ENCODE peak calls at places on chromosomes 12 and 14, in four cellular contexts. O is activated naive CD8-positive, alpha-beta T cell treated with anti-CD3 and anti-CD28 coated beads, Interleukin-2, amount 10 ng/mL, durations not matched to agents 7 days and 5 days; D is amniotic stem cell; K is pancreas. R is an unnamed sample.

GRCh38 chr14:74891870-74892269 is 10.2 kb downstream of the DLST start:
- DNase-seq in O (no peak), D (no peak), K (no peak), R (no peak)

GRCh38 chr12:108807476-108807875 is 49.9 kb downstream of the SSH1 start:
- DNase-seq in O (no peak), D (no peak), K (no peak), R (no peak)

GRCh38 chr12:69097619-69098368 is 141.6 kb upstream of the CPSF6 start:
- DNase-seq in O (no peak), D (no peak), K (no peak), R (no peak)

GRCh38 chr12:114046236-114046998 is 80.3 kb upstream of the RBM19 start:
- DNase-seq in O (no peak), D (no peak), K (no peak), R (no peak)

GRCh38 chr12:104816845-104817503 is 141.1 kb downstream of the SLC41A2 start:
- DNase-seq in O (no peak), D (no peak), K (no peak), R (no peak)

GRCh38 chr12:71626768-71627167 is 36.9 kb downstream of the ZFC3H1 start:
- DNase-seq in O (no peak), D (no peak), K (no peak), R (no peak)

GRCh38 chr14:77133718-77134338 is 7.8 kb downstream of the ZDHHC22 start:
- DNase-seq in O (peak), D (peak), K (peak), R (peak)

GRCh38 chr14:23550131-23550826 is 1.3 kb downstream of the ZFHX2 start:
- DNase-seq in O (no peak), D (no peak), K (no peak), R (no peak)

GRCh38 chr12:131643581-131644452 is 67.1 kb upstream of the SFSWAP start:
- DNase-seq in O (no peak), D (no peak), K (no peak), R (no peak)

GRCh38 chr12:5797661-5798060 is 147.4 kb downstream of the ANO2 start:
- DNase-seq in O (no peak), D (no peak), K (no peak), R (no peak)

GRCh38 chr14:103753809-103754208 is 38.2 kb downstream of the ZFYVE21 start:
- DNase-seq in O (no peak), D (no peak), K (no peak), R (no peak)

GRCh38 chr14:90573385-90574105 is 176.7 kb downstream of the CALM1 start:
- DNase-seq in O (no peak), D (no peak), K (no peak), R (no peak)

GRCh38 chr14:20684662-20685456 is 499 bp downstream of the RNASE4 start:
- DNase-seq in O (no peak), D (peak), K (peak), R (no peak)

GRCh38 chr12:40208707-40209106 is 16.1 kb upstream of the LRRK2 start:
- DNase-seq in O (no peak), D (no peak), K (peak), R (no peak)

GRCh38 chr12:50615534-50616296 is 110.9 kb downstream of the DIP2B start:
- DNase-seq in O (no peak), D (no peak), K (no peak), R (no peak)

GRCh38 chr12:29756741-29757390 is 26.9 kb downstream of the TMTC1 start:
- DNase-seq in O (no peak), D (no peak), K (no peak), R (no peak)

GRCh38 chr12:69555461-69555860 is 29.8 kb upstream of the CCT2 start:
- DNase-seq in O (no peak), D (peak), K (no peak), R (no peak)

GRCh38 chr12:45231515-45232145 is 15.7 kb downstream of the ANO6 start:
- DNase-seq in O (no peak), D (no peak), K (no peak), R (no peak)

GRCh38 chr14:98731701-98732100 is 540.3 kb downstream of the BCL11B start:
- DNase-seq in O (no peak), D (no peak), K (no peak), R (no peak)

GRCh38 chr12:109098142-109098652 is 800 bp downstream of the UNG start:
- DNase-seq in O (no peak), D (no peak), K (no peak), R (no peak)

GRCh38 chr12:45433441-45433868 is 217.6 kb downstream of the ANO6 start:
- DNase-seq in O (no peak), D (no peak), K (no peak), R (no peak)

GRCh38 chr14:90804292-90804671 is 11.9 kb downstream of the TTC7B start:
- DNase-seq in O (no peak), D (no peak), K (no peak), R (no peak)

GRCh38 chr14:102829106-102829505 is 51.9 kb downstream of the TRAF3 start:
- DNase-seq in O (no peak), D (no peak), K (no peak), R (no peak)

GRCh38 chr14:90508536-90509254 is 111.9 kb downstream of the CALM1 start:
- DNase-seq in O (no peak), D (no peak), K (no peak), R (no peak)

GRCh38 chr12:112169966-112170365 is 44.6 kb downstream of the TRAFD1 start:
- DNase-seq in O (no peak), D (no peak), K (no peak), R (no peak)

GRCh38 chr12:22684526-22685118 is 59.7 kb downstream of the ETNK1 start:
- DNase-seq in O (no peak), D (peak), K (no peak), R (no peak)

GRCh38 chr14:34778744-34779143 is 64.4 kb upstream of the CFL2 start:
- DNase-seq in O (no peak), D (no peak), K (no peak), R (no peak)

GRCh38 chr12:119178544-119179334 is at the start of gene HSPB8:
- DNase-seq in O (no peak), D (no peak), K (peak), R (no peak)

GRCh38 chr12:71655907-71656306 is 7.7 kb downstream of the ZFC3H1 start:
- DNase-seq in O (no peak), D (no peak), K (no peak), R (no peak)

GRCh38 chr12:27083861-27084271 is 1.5 kb upstream of the C12orf71 start:
- DNase-seq in O (no peak), D (no peak), K (no peak), R (no peak)

GRCh38 chr12:34392741-34393085 is 370.4 kb downstream of the ALG10 start:
- DNase-seq in O (no peak), D (no peak), K (peak), R (peak)

GRCh38 chr14:96279564-96279963 is 23.6 kb downstream of the BDKRB1 start:
- DNase-seq in O (no peak), D (no peak), K (no peak), R (no peak)

GRCh38 chr12:121596526-121596925 is 15.7 kb upstream of the KDM2B start:
- DNase-seq in O (no peak), D (no peak), K (no peak), R (no peak)

GRCh38 chr14:59698793-59699192 is 122.2 kb upstream of the CCDC175 start:
- DNase-seq in O (no peak), D (no peak), K (no peak), R (no peak)

GRCh38 chr14:75369506-75369905 is 58.3 kb upstream of the JDP2 start:
- DNase-seq in O (no peak), D (no peak), K (no peak), R (no peak)